ENCODE peak calls at places on chromosomes 1 and 21, in ten cellular contexts. C is cardiac muscle cell, T is endodermal cell, W is left ventricle myocardium inferior, N is GM12865, V is omental fat pad, B is transverse colon, A is WTC11, R is Calu3, I is ovary. X is an unnamed sample.

GRCh38 chr1:44602675-44603610 is 71.3 kb downstream of the TMEM53 start:
- DNase-seq in C (no peak), T (no peak), W (no peak), N (no peak), V (no peak), B (no peak), A (no peak), R (no peak), I (no peak), X (no peak)

GRCh38 chr1:3914331-3914851 is 14.3 kb upstream of the C1orf174 start:
- DNase-seq in C (no peak), T (no peak), W (no peak), N (no peak), V (no peak), B (no peak), A (no peak), R (no peak), I (no peak), X (no peak)

GRCh38 chr1:151994956-151995355 is 1.3 kb upstream of the S100A10 start:
- DNase-seq in C (peak), T (peak), W (no peak), N (no peak), V (no peak), B (no peak), A (no peak), R (peak), I (no peak), X (no peak)

GRCh38 chr1:206687915-206688442 is 3.3 kb downstream of the MAPKAPK2 start:
- DNase-seq in C (no peak), T (peak), W (no peak), N (no peak), V (no peak), B (no peak), A (peak), R (no peak), I (no peak), X (no peak)

GRCh38 chr1:51818487-51818886 is 60.0 kb downstream of the NRDC start:
- DNase-seq in C (no peak), T (no peak), W (no peak), N (no peak), V (no peak), B (no peak), A (no peak), R (no peak), I (no peak), X (no peak)

GRCh38 chr1:37452416-37452815 is 22.0 kb upstream of the ZC3H12A start:
- DNase-seq in C (no peak), T (peak), W (no peak), N (no peak), V (no peak), B (no peak), A (no peak), R (no peak), I (no peak), X (no peak)

GRCh38 chr1:211829343-211830054 is 1.1 kb downstream of the LPGAT1 start:
- DNase-seq in C (peak), T (peak), W (peak), N (peak), V (no peak), B (peak), A (peak), R (peak), I (no peak), X (no peak)

GRCh38 chr1:18919949-18920348 is 17.6 kb upstream of the ALDH4A1 start:
- DNase-seq in C (no peak), T (no peak), W (no peak), N (no peak), V (no peak), B (no peak), A (no peak), R (no peak), I (no peak), X (no peak)

GRCh38 chr1:4203501-4203900 is 303.4 kb upstream of the C1orf174 start:
- DNase-seq in C (no peak), T (no peak), W (no peak), N (no peak), V (no peak), B (no peak), A (no peak), R (no peak), I (no peak), X (no peak)

GRCh38 chr1:209430821-209431259 is 152.7 kb upstream of the CAMK1G start:
- DNase-seq in C (no peak), T (no peak), W (no peak), N (no peak), V (no peak), B (no peak), A (no peak), R (no peak), I (no peak), X (no peak)

GRCh38 chr21:27633631-27634030 is 666.7 kb upstream of the ADAMTS5 start:
- DNase-seq in C (peak), T (no peak), W (no peak), N (no peak), V (no peak), B (no peak), A (no peak), R (no peak), I (no peak), X (no peak)

GRCh38 chr1:40421694-40422384 is 28.4 kb upstream of the ZFP69B start:
- DNase-seq in C (peak), T (no peak), W (no peak), N (no peak), V (no peak), B (no peak), A (no peak), R (no peak), I (no peak), X (no peak)

GRCh38 chr1:214494706-214495105 is 56.7 kb downstream of the PTPN14 start:
- DNase-seq in C (no peak), T (no peak), W (no peak), N (no peak), V (no peak), B (no peak), A (no peak), R (peak), I (no peak), X (no peak)

GRCh38 chr1:221693087-221693486 is 48.8 kb downstream of the DUSP10 start:
- DNase-seq in C (no peak), T (no peak), W (no peak), N (no peak), V (no peak), B (no peak), A (no peak), R (no peak), I (no peak), X (no peak)
- TF ChIP-seq CTCF in C (no peak), T (peak), W (no peak), N (peak), V (no peak), B (no peak), A (no peak), R (peak), I (no peak), X (no peak)

GRCh38 chr1:53254011-53254640 is 15.8 kb upstream of the MAGOH start:
- DNase-seq in C (peak), T (no peak), W (no peak), N (no peak), V (no peak), B (no peak), A (no peak), R (no peak), I (no peak), X (no peak)

GRCh38 chr1:53258216-53258615 is 19.9 kb upstream of the MAGOH start:
- DNase-seq in C (no peak), T (no peak), W (no peak), N (no peak), V (no peak), B (no peak), A (no peak), R (no peak), I (no peak), X (no peak)

GRCh38 chr1:53256744-53257453 is 18.6 kb upstream of the MAGOH start:
- DNase-seq in C (no peak), T (peak), W (no peak), N (no peak), V (no peak), B (no peak), A (no peak), R (no peak), I (no peak), X (no peak)

GRCh38 chr1:53257454-53258081 is 19.2 kb upstream of the MAGOH start:
- DNase-seq in C (no peak), T (no peak), W (no peak), N (no peak), V (no peak), B (no peak), A (no peak), R (no peak), I (no peak), X (no peak)

GRCh38 chr1:53255031-53255430 is 16.7 kb upstream of the MAGOH start:
- DNase-seq in C (peak), T (no peak), W (no peak), N (no peak), V (no peak), B (no peak), A (no peak), R (no peak), I (no peak), X (no peak)
- TF ChIP-seq CTCF in C (no peak), T (peak), W (no peak), N (peak), V (no peak), B (no peak), A (no peak), R (no peak), I (no peak), X (no peak)

GRCh38 chr21:38983560-38983959 is 177.8 kb downstream of the ETS2 start:
- DNase-seq in C (no peak), T (no peak), W (no peak), N (no peak), V (no peak), B (no peak), A (no peak), R (no peak), I (no peak), X (no peak)

GRCh38 chr21:38982804-38983203 is 177.1 kb downstream of the ETS2 start:
- DNase-seq in C (no peak), T (no peak), W (no peak), N (no peak), V (no peak), B (no peak), A (no peak), R (no peak), I (no peak), X (no peak)

GRCh38 chr21:38980416-38981319 is 174.9 kb downstream of the ETS2 start:
- DNase-seq in C (no peak), T (no peak), W (no peak), N (no peak), V (no peak), B (no peak), A (no peak), R (no peak), I (no peak), X (no peak)

GRCh38 chr21:38984568-38984967 is 178.8 kb downstream of the ETS2 start:
- DNase-seq in C (peak), T (no peak), W (no peak), N (no peak), V (no peak), B (no peak), A (no peak), R (no peak), I (no peak), X (no peak)

DNA sequence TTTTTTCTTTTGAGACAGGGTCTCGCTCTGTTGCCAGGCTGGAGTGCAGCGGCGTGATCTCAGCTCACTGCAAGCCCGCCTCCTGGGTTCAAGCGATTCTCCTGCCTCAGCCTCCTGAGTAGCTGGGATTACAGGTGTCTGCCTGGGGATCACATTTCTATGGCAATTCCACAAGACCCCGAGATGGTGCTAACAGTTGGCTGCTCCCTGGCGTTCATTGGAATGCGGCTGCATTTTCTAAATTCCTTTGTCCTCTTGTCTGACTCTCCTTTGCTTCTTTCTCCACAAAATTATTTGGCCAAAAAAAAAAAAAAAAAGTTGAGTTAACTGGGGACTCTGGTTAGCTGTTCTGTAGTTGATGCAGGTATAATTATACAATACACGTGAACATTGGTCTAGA is 176.4 kb downstream of the ETS2 start:
- DNase-seq in C (peak), T (peak), W (no peak), N (no peak), V (no peak), B (no peak), A (peak), R (no peak), I (no peak), X (no peak)
- TF ChIP-seq CTCF in C (no peak), T (no peak), W (no peak), N (no peak), V (no peak), B (no peak), A (no peak), R (no peak), I (no peak), X (no peak)

GRCh38 chr1:27122652-27123051 is 32.3 kb downstream of the SLC9A1 start:
- DNase-seq in C (peak), T (peak), W (peak), N (no peak), V (no peak), B (peak), A (no peak), R (peak), I (no peak), X (no peak)

GRCh38 chr1:27130798-27131197 is 24.1 kb downstream of the SLC9A1 start:
- DNase-seq in C (no peak), T (no peak), W (peak), N (no peak), V (no peak), B (no peak), A (no peak), R (no peak), I (no peak), X (no peak)

GRCh38 chr1:27129225-27129624 is 25.7 kb downstream of the SLC9A1 start:
- DNase-seq in C (no peak), T (no peak), W (no peak), N (no peak), V (no peak), B (no peak), A (no peak), R (no peak), I (no peak), X (no peak)

GRCh38 chr1:27124405-27124804 is 30.5 kb downstream of the SLC9A1 start:
- DNase-seq in C (no peak), T (no peak), W (no peak), N (no peak), V (no peak), B (no peak), A (no peak), R (no peak), I (no peak), X (no peak)

DNA sequence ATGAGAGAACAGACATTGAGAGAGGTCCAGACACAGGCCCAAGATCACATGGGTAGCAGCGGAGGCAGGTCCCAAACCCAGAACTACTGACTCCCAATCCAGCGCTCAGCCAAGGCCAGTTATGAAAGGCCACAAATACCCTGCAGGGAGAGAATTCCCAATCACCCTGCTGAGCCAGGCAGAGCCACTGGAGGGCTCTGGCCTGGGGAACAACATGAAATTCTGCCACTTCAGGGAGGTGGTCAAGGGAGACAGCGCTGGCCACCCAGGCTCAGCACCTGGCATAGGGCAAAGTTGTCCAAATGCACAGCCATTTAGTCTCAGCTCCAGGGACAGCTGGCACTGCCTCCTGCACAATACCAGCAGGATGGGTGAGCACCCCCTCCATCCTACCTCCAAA is 27.5 kb downstream of the SLC9A1 start:
- DNase-seq in C (no peak), T (no peak), W (no peak), N (no peak), V (no peak), B (no peak), A (no peak), R (no peak), I (no peak), X (no peak)
- TF ChIP-seq CTCF in C (no peak), T (peak), W (peak), N (no peak), V (no peak), B (no peak), A (no peak), R (no peak), I (no peak), X (no peak)

X was measured in D721Med.